ENCODE peak calls at places on chromosomes 6 and 20, in nine cellular contexts. Q is cardiac muscle cell, X is mesothelial cell of epicardium, I is hepatocyte, G is AG09319, P is AG09309, C is left ventricle myocardium inferior, T is HCT116, W is GM06990. D is an unnamed sample.

GRCh38 chr6:123022980-123023379 is 26.9 kb downstream of the CLVS2 start:
- DNase-seq in Q (peak), X (no peak), I (peak), G (no peak), P (no peak), C (no peak), T (no peak), W (no peak), D (no peak)

GRCh38 chr6:117399924-117400323 is 25.8 kb downstream of the ROS1 start:
- DNase-seq in Q (no peak), X (no peak), I (no peak), G (no peak), P (no peak), C (no peak), T (no peak), W (no peak), D (no peak)

GRCh38 chr6:44474643-44475042 is 87.1 kb downstream of the CDC5L start:
- DNase-seq in Q (no peak), X (no peak), I (no peak), G (no peak), P (no peak), C (no peak), T (no peak), W (no peak), D (no peak)

GRCh38 chr6:100171533-100172321 is 177.7 kb upstream of the MCHR2 start:
- DNase-seq in Q (no peak), X (no peak), I (no peak), G (peak), P (peak), C (no peak), T (no peak), W (peak), D (no peak)

GRCh38 chr20:36004045-36004444 is 35.7 kb downstream of the CNBD2 start:
- DNase-seq in Q (no peak), X (no peak), I (no peak), G (no peak), P (no peak), C (no peak), T (no peak), W (no peak), D (peak)

GRCh38 chr20:49575551-49576060 is 7.7 kb upstream of the PTGIS start:
- DNase-seq in Q (no peak), X (no peak), I (peak), G (no peak), P (no peak), C (no peak), T (no peak), W (no peak), D (peak)

GRCh38 chr6:32920610-32921188 is 20.1 kb downstream of the HLA-DMB start:
- DNase-seq in Q (no peak), X (no peak), I (no peak), G (no peak), P (no peak), C (no peak), T (no peak), W (no peak), D (no peak)

GRCh38 chr6:135759831-135760230 is 91.7 kb upstream of the PDE7B start:
- DNase-seq in Q (no peak), X (no peak), I (no peak), G (no peak), P (no peak), C (no peak), T (peak), W (no peak), D (no peak)

GRCh38 chr6:33746651-33747100 is at the start of gene IP6K3:
- DNase-seq in Q (peak), X (no peak), I (peak), G (no peak), P (no peak), C (peak), T (no peak), W (no peak), D (no peak)

GRCh38 chr20:22339091-22339881 is 245.1 kb downstream of the FOXA2 start:
- DNase-seq in Q (peak), X (no peak), I (peak), G (no peak), P (peak), C (no peak), T (peak), W (no peak), D (no peak)

GRCh38 chr6:30917487-30917886 is 3.4 kb downstream of the VARS2 start:
- DNase-seq in Q (no peak), X (no peak), I (no peak), G (no peak), P (no peak), C (no peak), T (no peak), W (no peak), D (no peak)

GRCh38 chr20:19967441-19967840 is 49.7 kb upstream of the NAA20 start:
- DNase-seq in Q (no peak), X (no peak), I (no peak), G (no peak), P (no peak), C (no peak), T (no peak), W (no peak), D (no peak)

GRCh38 chr20:49665796-49666195 is 47.9 kb downstream of the B4GALT5 start:
- DNase-seq in Q (no peak), X (no peak), I (no peak), G (no peak), P (no peak), C (no peak), T (no peak), W (no peak), D (no peak)

GRCh38 chr6:136470044-136470443 is 80.2 kb downstream of the MAP7 start:
- DNase-seq in Q (no peak), X (no peak), I (no peak), G (no peak), P (no peak), C (no peak), T (no peak), W (no peak), D (no peak)

GRCh38 chr6:2868637-2869379 is 27.1 kb upstream of the SERPINB1 start:
- DNase-seq in Q (no peak), X (no peak), I (no peak), G (no peak), P (no peak), C (no peak), T (no peak), W (no peak), D (no peak)

GRCh38 chr20:4112490-4113420 is 97.4 kb upstream of the RNF24 start:
- DNase-seq in Q (no peak), X (no peak), I (no peak), G (no peak), P (no peak), C (peak), T (no peak), W (peak), D (no peak)

GRCh38 chr20:41133709-41134361 is 3.5 kb upstream of the PLCG1 start:
- DNase-seq in Q (no peak), X (no peak), I (no peak), G (no peak), P (no peak), C (no peak), T (no peak), W (peak), D (peak)

GRCh38 chr6:150881911-150882481 is 16.5 kb downstream of the MTHFD1L start:
- DNase-seq in Q (peak), X (no peak), I (peak), G (peak), P (peak), C (peak), T (no peak), W (no peak), D (peak)

GRCh38 chr20:50056408-50056926 is 56.5 kb downstream of the UBE2V1 start:
- DNase-seq in Q (no peak), X (no peak), I (no peak), G (no peak), P (no peak), C (no peak), T (no peak), W (no peak), D (no peak)

GRCh38 chr20:35005463-35005961 is 49.8 kb downstream of the MYH7B start:
- DNase-seq in Q (no peak), X (no peak), I (no peak), G (no peak), P (no peak), C (no peak), T (no peak), W (no peak), D (peak)

GRCh38 chr6:42249279-42249678 is 31.6 kb upstream of the MRPS10 start:
- DNase-seq in Q (no peak), X (no peak), I (no peak), G (no peak), P (no peak), C (no peak), T (no peak), W (no peak), D (no peak)

GRCh38 chr6:37705239-37706051 is 7.8 kb upstream of the MDGA1 start:
- DNase-seq in Q (peak), X (peak), I (peak), G (peak), P (no peak), C (peak), T (no peak), W (peak), D (no peak)
- TF ChIP-seq CTCF in Q (peak), X (peak), I (peak), G (peak), P (peak), C (peak), T (no peak), W (peak), D (peak)

DNA sequence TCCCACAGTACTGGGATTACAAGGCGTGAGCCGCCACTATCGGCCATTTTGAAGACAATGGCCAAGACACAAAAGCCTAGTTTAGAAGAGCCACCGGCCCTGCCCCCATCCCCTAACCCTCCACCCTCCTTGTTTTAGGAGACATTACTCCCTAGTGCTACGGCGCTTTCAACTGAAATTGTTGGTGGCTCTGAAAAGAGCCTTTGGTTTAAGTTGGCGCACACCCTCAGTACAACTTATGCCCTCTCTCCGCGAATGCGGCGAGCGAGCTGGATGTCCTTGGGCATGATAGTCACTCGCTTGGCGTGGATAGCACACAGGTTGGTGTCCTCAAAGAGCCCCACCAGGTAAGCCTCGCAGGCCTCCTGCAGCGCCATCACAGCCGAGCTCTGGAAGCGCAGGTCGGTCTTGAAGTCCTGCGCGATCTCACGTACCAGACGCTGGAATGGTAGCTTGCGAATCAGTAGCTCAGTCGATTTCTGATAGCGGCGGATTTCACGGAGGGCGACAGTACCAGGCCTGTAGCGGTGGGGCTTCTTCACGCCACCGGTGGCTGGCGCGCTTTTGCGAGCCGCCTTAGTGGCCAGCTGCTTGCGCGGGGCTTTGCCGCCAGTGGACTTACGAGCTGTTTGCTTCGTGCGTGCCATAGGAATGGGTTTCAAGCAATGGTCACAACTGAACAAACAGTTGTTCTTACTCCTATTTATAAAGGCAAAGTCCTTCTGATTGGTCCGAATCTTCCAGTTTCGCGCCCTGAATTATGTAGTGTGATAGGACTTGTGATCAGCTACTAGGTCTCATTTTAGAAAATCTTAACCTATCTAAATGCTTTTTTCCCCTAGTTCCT is 114.8 kb upstream of the BTN3A2 start:
- DNase-seq in Q (peak), X (peak), I (peak), G (no peak), P (no peak), C (peak), T (no peak), W (peak), D (no peak)
- TF ChIP-seq CTCF in Q (peak), X (no peak), I (peak), G (peak), P (peak), C (peak), T (no peak), W (peak), D (peak)

GRCh38 chr6:72042088-72042487 is 155.7 kb downstream of the RIMS1 start:
- DNase-seq in Q (peak), X (no peak), I (peak), G (no peak), P (no peak), C (no peak), T (no peak), W (no peak), D (no peak)
- TF ChIP-seq CTCF in Q (no peak), X (no peak), I (peak), G (no peak), P (peak), C (no peak), T (no peak), W (peak), D (peak)

GRCh38 chr6:55052846-55053245 is 121.5 kb upstream of the HCRTR2 start:
- DNase-seq in Q (no peak), X (no peak), I (no peak), G (no peak), P (no peak), C (no peak), T (no peak), W (no peak), D (no peak)

GRCh38 chr6:55046869-55047422 is 127.4 kb upstream of the HCRTR2 start:
- DNase-seq in Q (peak), X (no peak), I (peak), G (no peak), P (no peak), C (no peak), T (no peak), W (no peak), D (no peak)

DNA sequence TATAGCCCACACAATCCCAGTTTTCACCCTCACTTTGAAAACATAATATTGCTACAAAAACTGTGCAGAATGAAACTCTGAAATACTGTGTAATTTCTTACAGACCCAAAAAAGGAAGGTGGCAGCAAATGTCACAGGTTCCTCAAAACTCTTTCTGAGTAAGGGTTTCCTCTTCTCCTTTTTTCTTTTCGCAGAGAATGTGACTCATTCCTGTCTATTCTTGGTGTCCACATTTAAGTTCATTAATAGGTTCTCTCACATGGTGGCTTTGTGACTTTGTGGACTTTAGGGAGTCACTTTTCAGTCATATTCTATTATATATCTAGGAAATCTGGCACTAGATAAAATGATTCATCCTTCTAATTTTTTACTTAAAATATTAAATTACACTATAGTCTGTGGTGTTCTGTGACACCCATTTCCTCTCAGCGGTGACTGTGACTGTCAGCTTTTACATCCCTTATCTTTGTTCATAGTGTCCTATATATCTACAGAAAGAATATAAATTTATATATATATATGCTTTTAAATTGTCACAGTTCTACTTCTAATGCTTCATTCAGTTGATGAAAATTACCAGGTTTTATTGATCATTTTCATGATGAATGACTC is 126.8 kb upstream of the HCRTR2 start:
- DNase-seq in Q (no peak), X (no peak), I (no peak), G (no peak), P (no peak), C (no peak), T (no peak), W (no peak), D (no peak)
- TF ChIP-seq CTCF in Q (no peak), X (no peak), I (no peak), G (no peak), P (no peak), C (no peak), T (no peak), W (no peak), D (no peak)

GRCh38 chr6:120764312-120764711 is 570.0 kb downstream of the TBC1D32 start:
- DNase-seq in Q (no peak), X (no peak), I (no peak), G (no peak), P (no peak), C (no peak), T (no peak), W (no peak), D (no peak)
- TF ChIP-seq CTCF in Q (no peak), X (no peak), I (no peak), G (no peak), P (no peak), C (no peak), T (no peak), W (no peak), D (peak)

D was measured in RWPE2.